ENCODE peak calls at places on chromosomes 11 and 22, in seven cellular contexts. Z is GM12878, S is K562, C is GM12891, X is HepG2, P is H1, F is SK-N-SH. K is an unnamed sample.

GRCh38 chr11:45580399-45580798 is 85.0 kb downstream of the CHST1 start:
- DNase-seq in X (no peak), Z (no peak), P (peak), F (no peak), S (no peak), C (no peak), K (no peak)

GRCh38 chr22:49047461-49047860 is 780.2 kb downstream of the BRD1 start:
- DNase-seq in C (no peak), X (no peak), S (no peak), P (no peak), Z (no peak), F (no peak), K (no peak)

GRCh38 chr22:41995211-41995610 is 3.4 kb upstream of the WBP2NL start:
- DNase-seq in P (no peak), F (no peak), C (no peak), Z (no peak), X (no peak), S (no peak), K (no peak)

GRCh38 chr11:22456993-22457748 is 119.0 kb downstream of the SLC17A6 start:
- DNase-seq in X (no peak), S (no peak), C (no peak), F (no peak), P (no peak), Z (no peak), K (no peak)

GRCh38 chr11:8277691-8278090 is 14.0 kb upstream of the LMO1 start:
- DNase-seq in Z (no peak), S (no peak), C (no peak), X (no peak), F (no peak), P (no peak), K (no peak)

GRCh38 chr11:15307600-15307999 is 192.9 kb downstream of the INSC start:
- DNase-seq in F (no peak), S (no peak), X (no peak), P (peak), Z (no peak), C (no peak), K (no peak)

GRCh38 chr22:20422965-20423635 is 14.5 kb downstream of the SCARF2 start:
- DNase-seq in P (no peak), C (no peak), S (no peak), Z (no peak), F (peak), X (no peak), K (no peak)

GRCh38 chr22:42621505-42622002 is 6.9 kb upstream of the POLDIP3 start:
- DNase-seq in C (peak), Z (no peak), P (peak), F (peak), X (peak), S (peak), K (peak)

GRCh38 chr22:31838917-31839316 is 85.1 kb downstream of the DEPDC5 start:
- DNase-seq in P (no peak), X (no peak), Z (no peak), F (no peak), S (no peak), C (no peak), K (no peak)

GRCh38 chr11:84396521-84396920 is 1110.4 kb upstream of the CCDC90B start:
- DNase-seq in Z (no peak), C (no peak), X (no peak), P (no peak), S (no peak), F (no peak), K (no peak)

GRCh38 chr22:35582861-35583670 is 34.1 kb downstream of the MB start:
- DNase-seq in S (peak), C (peak), F (peak), Z (peak), P (peak), X (peak), K (peak)

GRCh38 chr11:122652495-122652894 is 3.0 kb upstream of the UBASH3B start:
- DNase-seq in C (no peak), P (no peak), F (no peak), Z (no peak), S (no peak), X (peak), K (no peak)

GRCh38 chr11:34977039-34977906 is 60.9 kb downstream of the PDHX start:
- DNase-seq in S (no peak), F (no peak), P (no peak), C (no peak), Z (no peak), X (no peak), K (no peak)

GRCh38 chr22:37284807-37285355 is 2.6 kb downstream of the CYTH4 start:
- DNase-seq in P (no peak), Z (peak), F (no peak), X (no peak), S (no peak), C (peak), K (peak)

GRCh38 chr11:114346709-114347141 is 50.5 kb downstream of the NNMT start:
- DNase-seq in F (no peak), Z (no peak), P (no peak), X (no peak), C (no peak), S (no peak), K (no peak)

GRCh38 chr22:17672417-17672991 is 33.9 kb downstream of the BCL2L13 start:
- DNase-seq in Z (no peak), X (no peak), S (no peak), P (no peak), F (peak), C (no peak), K (no peak)

GRCh38 chr11:114762437-114762836 is 84.1 kb downstream of the NXPE2 start:
- DNase-seq in S (peak), C (no peak), Z (no peak), F (peak), P (peak), X (peak), K (no peak)

GRCh38 chr22:28600546-28601143 is 79.0 kb downstream of the TTC28 start:
- DNase-seq in C (no peak), F (peak), S (peak), P (no peak), Z (no peak), X (peak), K (no peak)

GRCh38 chr11:9362393-9362863 is 22.0 kb upstream of the IPO7 start:
- DNase-seq in F (peak), X (peak), Z (no peak), S (no peak), P (no peak), C (no peak), K (no peak)

GRCh38 chr11:124583827-124584226 is 14.0 kb downstream of the OR8A1 start:
- DNase-seq in Z (no peak), P (no peak), C (no peak), F (no peak), X (no peak), S (no peak), K (no peak)

GRCh38 chr11:117704416-117705150 is 92.4 kb downstream of the DSCAML1 start:
- DNase-seq in P (no peak), S (no peak), F (no peak), X (no peak), Z (no peak), C (no peak), K (no peak)

GRCh38 chr11:59193741-59194140 is 19.0 kb downstream of the MPEG1 start:
- DNase-seq in F (no peak), C (no peak), S (no peak), P (no peak), X (no peak), Z (no peak), K (no peak)

GRCh38 chr11:59192446-59193020 is 20.2 kb downstream of the MPEG1 start:
- DNase-seq in F (no peak), P (no peak), C (no peak), X (no peak), S (no peak), Z (no peak), K (no peak)

GRCh38 chr11:59197990-59198389 is 14.7 kb downstream of the MPEG1 start:
- DNase-seq in Z (no peak), X (no peak), C (no peak), S (no peak), F (no peak), P (no peak), K (no peak)

GRCh38 chr11:59196777-59197176 is 15.9 kb downstream of the MPEG1 start:
- DNase-seq in Z (no peak), X (no peak), P (no peak), S (no peak), C (no peak), F (no peak), K (no peak)

GRCh38 chr11:59195596-59195995 is 17.1 kb downstream of the MPEG1 start:
- DNase-seq in C (no peak), S (no peak), Z (no peak), P (no peak), X (no peak), F (no peak), K (no peak)
- TF ChIP-seq TAF1 in C (no peak), S (no peak), Z (no peak), P (no peak), X (no peak), F (no peak), K (no peak)

GRCh38 chr22:23182289-23183106 is 2.2 kb downstream of the BCR start:
- DNase-seq in C (no peak), P (no peak), F (no peak), S (peak), X (no peak), Z (peak), K (no peak)
- TF ChIP-seq POLR2AphosphoS5 in C (no peak), P (no peak), F (no peak), S (no peak), X (no peak), Z (no peak), K (no peak)

GRCh38 chr11:55966391-55966790 is 3.4 kb downstream of the OR10AG1 start:
- DNase-seq in P (no peak), Z (no peak), X (no peak), C (no peak), F (no peak), S (no peak), K (no peak)
- TF ChIP-seq TAF1 in P (no peak), Z (no peak), X (no peak), C (no peak), F (no peak), S (no peak), K (no peak)

GRCh38 chr11:74748211-74749126 is at the start of gene RNF169:
- DNase-seq in Z (peak), X (peak), S (peak), C (peak), F (peak), P (peak), K (peak)
- TF ChIP-seq POLR2AphosphoS5 in Z (peak), X (peak), S (peak), C (peak), F (peak), P (peak), K (peak)

GRCh38 chr11:1925373-1926155 is 6.1 kb downstream of the TNNT3 start:
- DNase-seq in S (no peak), F (peak), Z (no peak), X (no peak), C (no peak), P (no peak), K (no peak)
- TF ChIP-seq TAF1 in S (no peak), F (no peak), Z (no peak), X (no peak), C (no peak), P (no peak), K (no peak)

GRCh38 chr11:68581439-68581838 is 102.9 kb upstream of the GAL start:
- DNase-seq in C (no peak), Z (no peak), S (no peak), F (no peak), X (no peak), P (no peak), K (no peak)
- TF ChIP-seq POLR2AphosphoS5 in C (no peak), Z (no peak), S (no peak), F (no peak), X (no peak), P (no peak), K (no peak)

GRCh38 chr11:126194121-126194543 is 17.3 kb downstream of the RPUSD4 start:
- DNase-seq in Z (no peak), X (peak), S (peak), P (peak), C (no peak), F (peak), K (no peak)
- TF ChIP-seq TAF1 in Z (no peak), X (no peak), S (no peak), P (no peak), C (no peak), F (no peak), K (no peak)

GRCh38 chr11:65489061-65489705 is 9.7 kb upstream of the MALAT1 start:
- DNase-seq in Z (no peak), S (no peak), F (no peak), X (peak), P (peak), C (no peak), K (no peak)

GRCh38 chr11:65487467-65488272 is 11.2 kb upstream of the MALAT1 start:
- DNase-seq in F (peak), P (peak), Z (no peak), C (no peak), X (peak), S (peak), K (no peak)

GRCh38 chr11:65489706-65490310 is 9.0 kb upstream of the MALAT1 start:
- DNase-seq in Z (no peak), P (no peak), X (peak), F (no peak), C (no peak), S (no peak), K (no peak)

GRCh38 chr11:65486570-65487466 is 12.0 kb upstream of the MALAT1 start:
- DNase-seq in F (no peak), Z (no peak), S (no peak), X (no peak), P (no peak), C (no peak), K (no peak)

DNA sequence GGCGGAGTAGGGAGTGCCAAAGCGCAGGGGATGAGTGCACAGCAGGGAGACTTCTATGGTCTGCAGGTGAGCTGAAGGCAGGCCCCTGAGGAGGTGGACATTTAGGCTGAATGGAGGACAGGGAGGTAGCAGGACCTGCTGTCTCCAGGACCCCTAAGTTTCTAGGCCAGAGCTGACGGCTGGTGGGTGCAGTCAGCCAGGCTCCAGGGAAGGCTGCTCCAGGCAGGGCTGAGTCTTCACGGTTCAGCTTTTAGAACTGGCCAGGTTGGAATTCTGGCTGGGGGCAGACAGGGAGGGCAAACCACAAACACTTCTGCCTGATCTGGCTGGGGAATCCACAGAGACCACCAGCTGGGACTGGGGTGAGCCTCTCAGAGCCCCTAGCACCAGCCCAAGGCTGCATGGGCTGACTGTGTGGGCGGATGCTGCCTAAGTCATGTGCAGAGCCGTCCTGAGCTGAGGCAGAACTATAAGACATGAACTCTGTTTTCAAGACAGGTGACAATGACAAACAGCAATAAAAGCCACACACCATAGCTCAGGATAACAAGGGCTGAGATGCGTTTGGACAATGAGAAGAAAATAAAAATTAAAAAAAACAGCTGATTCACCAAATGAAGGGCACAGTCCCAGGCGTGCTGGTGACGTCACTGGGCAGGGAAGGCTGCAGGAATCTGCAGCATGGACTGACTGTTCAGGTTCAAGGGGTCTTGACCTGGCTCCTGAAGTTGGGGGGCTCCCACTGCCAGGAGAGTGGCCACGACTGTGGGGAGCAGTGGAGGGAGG is 10.4 kb upstream of the MALAT1 start:
- DNase-seq in Z (no peak), P (no peak), X (no peak), C (no peak), F (no peak), S (no peak), K (no peak)
- TF ChIP-seq POLR2AphosphoS5 in Z (no peak), P (no peak), X (no peak), C (no peak), F (no peak), S (no peak), K (no peak)

GRCh38 chr11:2302844-2303626 is 1.2 kb downstream of the TSPAN32 start:
- DNase-seq in F (peak), C (no peak), X (no peak), S (no peak), P (no peak), Z (no peak), K (no peak)
- TF ChIP-seq TAF1 in F (no peak), C (no peak), X (no peak), S (no peak), P (no peak), Z (no peak), K (no peak)

K was measured in GM12892.